ENCODE peak calls at places on chromosomes 1 and 21, in six cellular contexts. One of them, this sample, is unnamed.

GRCh38 chr1:154567386-154568164 is at the start of gene CHRNB2:
- DNase-seq in tibial nerve: peak
- DNase-seq in stomach: peak
- DNase-seq in A549: peak
- DNase-seq in transverse colon: peak
- DNase-seq in sigmoid colon: peak
- DNase-seq in this sample: peak

GRCh38 chr1:234212764-234213406 is 160.4 kb upstream of the COA6 start:
- DNase-seq in tibial nerve: no peak
- DNase-seq in stomach: no peak
- DNase-seq in A549: peak
- DNase-seq in transverse colon: no peak
- DNase-seq in sigmoid colon: no peak
- DNase-seq in this sample: no peak

GRCh38 chr1:1943834-1944570 is 24.9 kb upstream of the TMEM52 start:
- DNase-seq in tibial nerve: peak
- DNase-seq in stomach: peak
- DNase-seq in A549: peak
- DNase-seq in transverse colon: peak
- DNase-seq in sigmoid colon: no peak
- DNase-seq in this sample: peak

GRCh38 chr1:31531177-31532000 is 44.9 kb upstream of the TINAGL1 start:
- DNase-seq in tibial nerve: no peak
- DNase-seq in stomach: no peak
- DNase-seq in A549: no peak
- DNase-seq in transverse colon: no peak
- DNase-seq in sigmoid colon: no peak
- DNase-seq in this sample: no peak

GRCh38 chr1:19063122-19063521 is 106.6 kb upstream of the IFFO2 start:
- DNase-seq in tibial nerve: no peak
- DNase-seq in stomach: no peak
- DNase-seq in A549: no peak
- DNase-seq in transverse colon: no peak
- DNase-seq in sigmoid colon: no peak
- DNase-seq in this sample: no peak

GRCh38 chr1:200211157-200211556 is 183.6 kb downstream of the NR5A2 start:
- DNase-seq in tibial nerve: no peak
- DNase-seq in stomach: no peak
- DNase-seq in A549: no peak
- DNase-seq in transverse colon: no peak
- DNase-seq in sigmoid colon: no peak
- DNase-seq in this sample: no peak

GRCh38 chr1:71292203-71292602 is 211.4 kb upstream of the ZRANB2 start:
- DNase-seq in tibial nerve: no peak
- DNase-seq in stomach: no peak
- DNase-seq in A549: no peak
- DNase-seq in transverse colon: no peak
- DNase-seq in sigmoid colon: no peak
- DNase-seq in this sample: no peak

GRCh38 chr1:206788487-206789050 is 16.3 kb upstream of the IL10 start:
- DNase-seq in tibial nerve: no peak
- DNase-seq in stomach: no peak
- DNase-seq in A549: no peak
- DNase-seq in transverse colon: no peak
- DNase-seq in sigmoid colon: no peak
- DNase-seq in this sample: no peak

GRCh38 chr1:244075247-244075722 is 24.2 kb downstream of the ZBTB18 start:
- DNase-seq in tibial nerve: no peak
- DNase-seq in stomach: peak
- DNase-seq in A549: no peak
- DNase-seq in transverse colon: no peak
- DNase-seq in sigmoid colon: no peak
- DNase-seq in this sample: no peak

GRCh38 chr21:15414057-15414456 is 315.7 kb upstream of the USP25 start:
- DNase-seq in tibial nerve: no peak
- DNase-seq in stomach: no peak
- DNase-seq in A549: no peak
- DNase-seq in transverse colon: no peak
- DNase-seq in sigmoid colon: no peak
- DNase-seq in this sample: no peak

GRCh38 chr1:151562661-151563060 is 22.6 kb downstream of the TUFT1 start:
- DNase-seq in tibial nerve: no peak
- DNase-seq in stomach: no peak
- DNase-seq in A549: no peak
- DNase-seq in transverse colon: no peak
- DNase-seq in sigmoid colon: peak
- DNase-seq in this sample: no peak

GRCh38 chr21:46472246-46472645 is 13.6 kb downstream of the DIP2A start:
- DNase-seq in tibial nerve: no peak
- DNase-seq in stomach: no peak
- DNase-seq in A549: no peak
- DNase-seq in transverse colon: no peak
- DNase-seq in sigmoid colon: no peak
- DNase-seq in this sample: no peak

GRCh38 chr1:21175670-21176581 is 771 bp downstream of the EIF4G3 start:
- DNase-seq in tibial nerve: no peak
- DNase-seq in stomach: peak
- DNase-seq in A549: peak
- DNase-seq in transverse colon: peak
- DNase-seq in sigmoid colon: peak
- DNase-seq in this sample: peak

GRCh38 chr1:46401514-46401913 is 7.4 kb downstream of the FAAH start:
- DNase-seq in tibial nerve: no peak
- DNase-seq in stomach: no peak
- DNase-seq in A549: no peak
- DNase-seq in transverse colon: no peak
- DNase-seq in sigmoid colon: peak
- DNase-seq in this sample: no peak

GRCh38 chr1:184403961-184404726 is 17.3 kb downstream of the C1orf21 start:
- DNase-seq in tibial nerve: no peak
- DNase-seq in stomach: no peak
- DNase-seq in A549: no peak
- DNase-seq in transverse colon: no peak
- DNase-seq in sigmoid colon: no peak
- DNase-seq in this sample: no peak

GRCh38 chr21:42091899-42092508 is 20.9 kb downstream of the UMODL1 start:
- DNase-seq in tibial nerve: no peak
- DNase-seq in stomach: no peak
- DNase-seq in A549: no peak
- DNase-seq in transverse colon: no peak
- DNase-seq in sigmoid colon: no peak
- DNase-seq in this sample: no peak

GRCh38 chr1:5915587-5916571 is 76.3 kb downstream of the NPHP4 start:
- DNase-seq in tibial nerve: peak
- DNase-seq in stomach: no peak
- DNase-seq in A549: peak
- DNase-seq in transverse colon: no peak
- DNase-seq in sigmoid colon: no peak
- DNase-seq in this sample: peak

GRCh38 chr1:84940481-84940880 is 47.5 kb upstream of the LPAR3 start:
- DNase-seq in tibial nerve: no peak
- DNase-seq in stomach: no peak
- DNase-seq in A549: no peak
- DNase-seq in transverse colon: no peak
- DNase-seq in sigmoid colon: no peak
- DNase-seq in this sample: no peak

GRCh38 chr1:171641076-171641864 is 11.2 kb downstream of the MYOC start:
- DNase-seq in tibial nerve: no peak
- DNase-seq in stomach: no peak
- DNase-seq in A549: no peak
- DNase-seq in transverse colon: no peak
- DNase-seq in sigmoid colon: no peak
- DNase-seq in this sample: peak
- TF ChIP-seq CTCF in tibial nerve: no peak
- TF ChIP-seq CTCF in stomach: no peak
- TF ChIP-seq CTCF in A549: no peak
- TF ChIP-seq CTCF in transverse colon: no peak
- TF ChIP-seq CTCF in sigmoid colon: no peak
- TF ChIP-seq CTCF in this sample: no peak

DNA sequence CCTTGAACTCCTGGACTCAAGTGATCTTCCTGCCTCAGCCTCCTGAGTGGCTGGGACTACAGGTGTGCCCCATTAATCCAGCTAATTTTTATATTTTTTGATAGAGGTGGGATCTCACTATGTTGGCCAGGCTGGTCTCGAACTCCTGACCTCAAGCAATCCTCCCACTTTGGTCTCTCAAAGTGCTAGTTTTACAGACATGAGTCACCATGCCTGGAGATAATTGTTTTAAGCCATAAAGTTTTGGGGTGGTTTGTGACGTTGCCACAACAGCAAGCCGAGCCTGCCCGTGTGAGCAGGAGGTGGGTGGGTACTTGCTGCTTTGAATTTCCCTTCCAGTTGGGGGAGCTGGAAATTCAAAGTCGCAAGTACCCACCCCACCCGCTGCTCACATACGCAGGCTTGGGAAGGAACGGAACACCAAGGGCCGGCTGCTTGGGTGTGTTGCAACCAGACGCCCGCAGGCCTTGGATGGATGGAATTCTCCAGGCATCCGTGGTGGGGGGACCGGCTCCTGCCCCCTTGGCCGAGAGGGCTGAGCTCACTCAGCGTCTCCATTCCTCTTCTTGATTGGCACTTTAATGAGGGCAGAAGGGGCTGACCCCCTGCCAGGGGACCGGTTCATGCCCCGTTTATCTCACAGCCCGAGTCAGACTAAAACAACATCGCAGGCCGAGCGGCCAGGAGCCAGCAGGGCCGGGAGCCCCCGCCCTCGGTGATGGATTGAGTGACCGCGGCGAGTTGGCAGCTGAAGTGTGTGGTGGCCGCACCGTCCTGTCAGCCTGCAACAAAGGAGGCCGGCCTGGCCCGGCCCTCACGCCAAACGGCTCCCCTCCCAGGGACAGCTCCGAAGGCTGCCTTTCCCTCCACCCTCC is 78.1 kb downstream of the DHRS3 start:
- DNase-seq in tibial nerve: peak
- DNase-seq in stomach: peak
- DNase-seq in A549: no peak
- DNase-seq in transverse colon: peak
- DNase-seq in sigmoid colon: peak
- DNase-seq in this sample: peak
- TF ChIP-seq EP300 in tibial nerve: peak
- TF ChIP-seq EP300 in stomach: peak
- TF ChIP-seq EP300 in A549: peak
- TF ChIP-seq EP300 in transverse colon: peak
- TF ChIP-seq EP300 in sigmoid colon: peak
- TF ChIP-seq EP300 in this sample: peak

GRCh38 chr1:229557913-229558414 is 543 bp downstream of the ABCB10 start:
- DNase-seq in tibial nerve: no peak
- DNase-seq in stomach: peak
- DNase-seq in A549: peak
- DNase-seq in transverse colon: peak
- DNase-seq in sigmoid colon: peak
- DNase-seq in this sample: peak

GRCh38 chr1:229556551-229556950 is 2.0 kb downstream of the ABCB10 start:
- DNase-seq in tibial nerve: no peak
- DNase-seq in stomach: no peak
- DNase-seq in A549: no peak
- DNase-seq in transverse colon: no peak
- DNase-seq in sigmoid colon: no peak
- DNase-seq in this sample: no peak

GRCh38 chr1:229557214-229557850 is 1.2 kb downstream of the ABCB10 start:
- DNase-seq in tibial nerve: no peak
- DNase-seq in stomach: no peak
- DNase-seq in A549: no peak
- DNase-seq in transverse colon: no peak
- DNase-seq in sigmoid colon: no peak
- DNase-seq in this sample: no peak

GRCh38 chr1:229554886-229555621 is 3.5 kb downstream of the ABCB10 start:
- DNase-seq in tibial nerve: no peak
- DNase-seq in stomach: no peak
- DNase-seq in A549: no peak
- DNase-seq in transverse colon: no peak
- DNase-seq in sigmoid colon: no peak
- DNase-seq in this sample: no peak

DNA sequence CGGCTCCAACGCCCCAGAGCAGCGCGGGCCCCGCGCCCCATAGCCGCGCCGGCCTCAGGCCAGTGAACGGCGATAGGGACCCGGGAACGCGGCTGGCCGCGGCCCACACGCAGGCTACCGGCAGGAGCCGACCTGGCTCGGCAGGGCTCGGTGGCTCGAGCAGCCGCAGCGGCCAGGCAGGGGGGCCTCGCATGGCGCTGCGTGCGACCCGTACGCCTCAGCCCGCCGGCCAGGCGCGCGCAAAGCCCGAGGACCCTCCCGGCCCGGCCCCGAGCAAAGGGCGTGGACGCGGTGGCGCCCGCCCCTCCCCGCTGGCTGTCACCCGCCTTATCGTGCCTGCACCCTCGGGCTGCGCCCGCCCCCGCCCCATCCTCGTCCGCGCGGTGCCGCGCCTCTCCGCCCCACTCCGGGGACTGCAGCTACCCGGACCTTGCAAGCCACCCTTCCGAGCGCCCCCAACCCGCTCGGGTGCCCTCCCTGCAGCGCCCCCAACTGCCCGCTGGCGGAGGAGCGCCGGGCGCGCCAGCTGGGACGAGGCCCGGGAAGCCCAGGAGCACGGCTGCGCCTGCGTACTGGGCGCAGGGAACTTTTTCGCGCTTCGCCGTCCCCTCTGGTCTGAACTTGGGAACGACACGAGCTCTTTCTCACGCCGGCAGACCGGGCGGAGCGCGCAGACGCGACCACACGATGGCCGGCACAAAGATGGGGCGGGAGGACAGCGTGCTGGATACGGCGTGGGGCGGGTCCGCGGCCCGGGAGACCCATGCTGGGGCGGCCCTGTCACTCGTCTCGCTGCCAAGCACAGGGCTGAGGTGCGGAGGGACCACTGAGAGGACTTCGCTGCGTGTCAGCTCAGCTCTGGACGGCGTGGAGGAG is at the start of gene ABCB10:
- DNase-seq in tibial nerve: peak
- DNase-seq in stomach: peak
- DNase-seq in A549: peak
- DNase-seq in transverse colon: peak
- DNase-seq in sigmoid colon: peak
- DNase-seq in this sample: peak
- TF ChIP-seq POLR2A in tibial nerve: peak
- TF ChIP-seq POLR2A in stomach: no peak
- TF ChIP-seq POLR2A in A549: peak
- TF ChIP-seq POLR2A in transverse colon: peak
- TF ChIP-seq POLR2A in sigmoid colon: peak
- TF ChIP-seq POLR2A in this sample: peak

DNA sequence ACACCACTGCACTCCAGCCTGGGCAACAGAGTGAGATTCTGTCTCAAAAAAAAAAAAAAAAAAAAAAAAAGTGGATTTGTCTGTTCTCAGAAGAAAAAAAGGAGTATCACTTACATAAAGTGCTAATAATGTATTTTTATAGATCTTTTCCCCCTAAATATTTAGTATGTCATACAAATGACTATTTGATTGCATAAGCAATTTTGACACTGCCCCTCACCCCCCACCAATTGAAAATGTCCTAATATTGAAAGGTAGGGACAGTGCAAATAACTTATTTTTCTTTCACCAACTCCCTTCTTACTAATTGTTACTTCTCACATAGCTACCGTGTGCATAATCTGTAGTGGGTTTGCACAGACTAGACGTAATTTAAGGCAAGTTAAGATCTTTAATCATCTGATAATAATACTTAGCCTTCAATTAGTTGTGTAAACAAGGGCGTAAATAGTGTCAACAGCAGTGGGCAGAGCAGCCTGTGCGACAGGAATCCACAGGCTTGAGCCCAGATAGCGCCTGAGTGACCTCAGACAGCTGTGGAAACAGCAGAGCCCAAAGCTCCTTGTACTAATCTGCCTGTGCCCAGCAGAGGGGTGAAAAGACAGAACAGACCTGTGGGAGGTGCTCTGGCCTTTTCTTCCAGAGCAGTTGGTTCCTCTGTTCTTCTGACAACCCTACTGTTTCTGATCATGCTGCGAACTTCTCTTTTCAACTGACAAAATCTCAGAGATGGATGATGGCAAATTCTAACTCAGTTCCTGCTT is 4.5 kb upstream of the IER5 start:
- DNase-seq in tibial nerve: peak
- DNase-seq in stomach: peak
- DNase-seq in A549: no peak
- DNase-seq in transverse colon: peak
- DNase-seq in sigmoid colon: peak
- DNase-seq in this sample: no peak
- TF ChIP-seq CTCF in tibial nerve: peak
- TF ChIP-seq CTCF in stomach: no peak
- TF ChIP-seq CTCF in A549: peak
- TF ChIP-seq CTCF in transverse colon: peak
- TF ChIP-seq CTCF in sigmoid colon: peak
- TF ChIP-seq CTCF in this sample: no peak